ENCODE peak calls at places on chromosome 15, in five cellular contexts. Y is lower lobe of right lung, K is hepatocyte, Q is prostate gland, E is A549. I is an unnamed sample. For H3K9me3, the result is how much of the 10 kb centered on the place peaks cover.

GRCh38 chr15:55221090-55222011 is 24.6 kb upstream of the RSL24D1 start:
- DNase-seq in K (peak), E (peak), Y (no peak), Q (no peak), I (no peak)

GRCh38 chr15:66785637-66786036 is 83.6 kb downstream of the SMAD6 start:
- DNase-seq in Q (no peak), Y (no peak), K (no peak), E (no peak), I (no peak)

GRCh38 chr15:77702211-77702957 is 69.7 kb upstream of the LINGO1 start:
- DNase-seq in E (peak), Q (no peak), K (peak), Y (no peak), I (no peak)

GRCh38 chr15:87609474-87609873 is 647.1 kb downstream of the NTRK3 start:
- DNase-seq in Y (no peak), Q (no peak), K (peak), E (peak), I (no peak)

GRCh38 chr15:92343869-92344643 is 49.6 kb upstream of the ST8SIA2 start:
- DNase-seq in Q (peak), E (no peak), Y (no peak), K (no peak), I (no peak)

GRCh38 chr15:90851114-90851513 is 17.3 kb upstream of the FURIN start:
- DNase-seq in E (no peak), K (no peak), Q (no peak), Y (no peak), I (no peak)

GRCh38 chr15:58889363-58889762 is 44.1 kb downstream of the SLTM start:
- DNase-seq in E (no peak), Y (no peak), K (no peak), Q (no peak), I (no peak)

GRCh38 chr15:48627260-48627969 is 18.1 kb downstream of the FBN1 start:
- DNase-seq in Y (no peak), E (no peak), Q (no peak), K (no peak), I (no peak)

GRCh38 chr15:87639305-87640011 is 617.1 kb downstream of the NTRK3 start:
- DNase-seq in K (no peak), Y (no peak), Q (no peak), E (no peak), I (no peak)

GRCh38 chr15:38252481-38253311 is at the start of gene SPRED1:
- DNase-seq in K (peak), Y (peak), Q (peak), E (no peak), I (peak)

GRCh38 chr15:100602822-100603393 is 519 bp downstream of the ASB7 start:
- DNase-seq in Q (peak), Y (no peak), E (peak), K (peak), I (no peak)

GRCh38 chr15:36359286-36359685 is 220.1 kb upstream of the CDIN1 start:
- DNase-seq in E (no peak), K (no peak), Y (no peak), Q (no peak), I (no peak)

GRCh38 chr15:69910511-69910910 is 187.2 kb downstream of the TLE3 start:
- DNase-seq in K (no peak), Y (no peak), Q (no peak), E (no peak), I (no peak)

GRCh38 chr15:83651541-83651940 is 2.4 kb upstream of the ADAMTSL3 start:
- DNase-seq in Q (no peak), K (no peak), E (no peak), Y (no peak), I (no peak)

GRCh38 chr15:63402498-63403253 is 21.0 kb upstream of the CA12 start:
- DNase-seq in Q (no peak), E (peak), Y (no peak), K (peak), I (no peak)
- TF ChIP-seq CTCF in Q (peak), E (peak), Y (peak), K (peak), I (peak)

GRCh38 chr15:42157381-42157780 is 945 bp upstream of the PLA2G4F start:
- DNase-seq in Q (no peak), K (no peak), E (no peak), Y (no peak), I (no peak)
- H3K27ac ChIP-seq in Q (no peak), K (no peak), E (no peak), Y (no peak), I (no peak)

DNA sequence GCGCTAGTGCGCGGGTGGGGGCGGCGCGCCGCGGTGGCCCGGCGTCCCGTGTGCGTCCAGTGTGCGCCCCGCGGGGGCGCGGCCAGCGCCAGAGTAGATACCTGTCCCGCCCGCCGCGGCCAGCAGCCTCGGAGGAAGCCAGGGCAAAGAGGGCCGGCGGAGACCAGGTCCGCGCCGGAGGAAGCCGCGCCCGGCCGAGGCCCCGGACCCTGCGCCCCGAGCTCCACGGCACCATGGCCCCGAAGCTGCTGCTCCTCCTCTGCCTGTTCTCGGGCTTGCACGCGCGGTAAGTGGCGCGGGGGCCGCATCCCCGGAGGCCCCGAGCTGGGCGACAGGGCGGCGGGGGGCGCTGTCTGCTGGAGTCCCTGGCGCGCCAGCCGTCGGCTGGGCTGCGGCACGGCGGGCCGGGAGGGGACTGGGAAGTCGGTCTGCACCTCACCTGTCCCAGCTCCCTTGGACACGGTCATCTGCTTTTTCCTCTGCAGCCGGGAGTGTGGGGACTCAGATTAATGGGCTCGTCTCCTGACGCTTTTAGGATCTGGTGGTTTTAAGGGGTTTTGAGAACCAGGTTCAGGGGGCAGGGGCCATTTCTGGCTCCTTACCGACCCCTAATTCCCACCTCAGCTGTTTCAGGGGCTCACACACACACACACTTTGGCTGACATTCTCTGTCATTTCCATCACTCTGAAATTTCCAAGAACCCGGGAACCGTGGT is 480 bp downstream of the GABRG3 start:
- DNase-seq in Y (no peak), K (peak), E (no peak), Q (no peak), I (no peak)
- H3K9me3 ChIP-seq in Y (under half), K (under half), E (under half), Q (under half), I (under half)

GRCh38 chr15:63672369-63672768 is 75.2 kb downstream of the FBXL22 start:
- DNase-seq in K (no peak), E (no peak), Y (no peak), Q (no peak), I (no peak)
- TF ChIP-seq CTCF in K (no peak), E (no peak), Y (no peak), Q (no peak), I (no peak)

GRCh38 chr15:75178938-75179772 is 22.5 kb upstream of the C15orf39 start:
- DNase-seq in Q (no peak), E (no peak), Y (no peak), K (no peak), I (no peak)
- H3K27ac ChIP-seq in Q (peak), E (peak), Y (peak), K (peak), I (peak)

GRCh38 chr15:71821547-71822129 is 11.3 kb downstream of the NR2E3 start:
- DNase-seq in K (no peak), E (no peak), Y (no peak), Q (no peak), I (no peak)
- H3K9me3 ChIP-seq in K (under half), E (half or more), Y (under half), Q (under half), I (under half)

GRCh38 chr15:39801641-39802309 is 19.1 kb upstream of the FSIP1 start:
- DNase-seq in E (peak), K (peak), Y (no peak), Q (no peak), I (no peak)
- TF ChIP-seq CTCF in E (peak), K (peak), Y (peak), Q (no peak), I (peak)

GRCh38 chr15:52097176-52097575 is 15.4 kb downstream of the BCL2L10 start:
- DNase-seq in Q (no peak), Y (no peak), K (no peak), E (no peak), I (no peak)

GRCh38 chr15:52093539-52094502 is 18.8 kb downstream of the BCL2L10 start:
- DNase-seq in K (no peak), Q (no peak), E (peak), Y (no peak), I (no peak)

GRCh38 chr15:52093167-52093538 is 19.4 kb downstream of the BCL2L10 start:
- DNase-seq in K (no peak), Y (no peak), Q (no peak), E (no peak), I (no peak)

GRCh38 chr15:52095597-52096262 is 16.8 kb downstream of the BCL2L10 start:
- DNase-seq in Q (no peak), Y (no peak), E (peak), K (peak), I (no peak)

DNA sequence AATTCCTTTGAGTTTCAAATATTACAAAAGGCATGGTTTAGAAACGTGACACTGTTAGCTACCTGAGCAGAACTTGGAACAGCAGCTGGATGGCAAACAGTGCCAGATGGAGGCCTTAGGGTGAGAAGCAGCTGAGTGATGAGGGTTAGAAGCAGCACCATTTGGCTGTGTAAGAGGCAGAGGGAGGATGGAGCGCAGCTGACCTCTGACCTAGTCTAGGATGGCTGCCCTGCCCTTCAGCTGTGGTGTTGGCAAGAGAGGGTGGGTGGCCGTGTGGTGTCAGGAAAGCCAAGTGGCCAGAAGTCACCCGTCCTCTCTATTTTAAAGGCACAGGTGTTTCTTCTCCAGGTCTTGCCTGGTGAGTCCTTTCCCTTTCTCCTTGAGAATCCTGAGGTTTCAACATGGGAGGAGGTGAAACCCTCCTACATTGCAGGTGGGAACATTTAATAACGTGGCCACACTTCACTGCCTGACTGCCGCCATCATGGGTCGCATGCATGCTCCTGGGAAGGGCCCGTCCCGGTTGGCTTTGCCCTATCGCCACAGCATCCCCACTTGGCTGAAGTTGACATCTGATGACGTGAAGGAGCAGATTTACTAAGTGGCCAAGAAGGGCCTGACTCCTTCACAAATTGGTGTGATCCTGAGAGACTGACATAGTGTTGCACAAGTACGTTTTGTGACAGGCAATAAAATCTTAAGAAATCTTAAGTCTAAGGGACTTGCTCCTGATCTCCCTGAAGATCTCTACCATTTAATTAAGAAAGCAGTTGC is 17.6 kb downstream of the BCL2L10 start:
- DNase-seq in K (no peak), Y (no peak), E (no peak), Q (no peak), I (no peak)
- H3K27ac ChIP-seq in K (peak), Y (no peak), E (peak), Q (no peak), I (no peak)

GRCh38 chr15:25241241-25241801 is 197.5 kb downstream of the UBE3A start:
- DNase-seq in E (no peak), Q (no peak), K (no peak), Y (peak), I (no peak)

GRCh38 chr15:25240461-25241021 is 198.3 kb downstream of the UBE3A start:
- DNase-seq in E (no peak), K (no peak), Q (no peak), Y (peak), I (peak)

GRCh38 chr15:25242957-25243799 is 195.6 kb downstream of the UBE3A start:
- DNase-seq in Y (peak), E (no peak), Q (no peak), K (no peak), I (peak)

GRCh38 chr15:25243800-25244097 is 195.1 kb downstream of the UBE3A start:
- DNase-seq in Q (no peak), E (no peak), K (no peak), Y (peak), I (peak)

GRCh38 chr15:25242166-25242879 is 196.5 kb downstream of the UBE3A start:
- DNase-seq in Y (peak), Q (no peak), E (no peak), K (no peak), I (no peak)
- H3K9me3 ChIP-seq in Y (under half), Q (under half), E (under half), K (under half), I (under half)